ENCODE peak calls at places on chromosomes 6 and 20, in eight cellular contexts. N, Q, H, A, T, I, K and L are unnamed samples.
A peak's percentile ranks its signal among the peaks of the same experiment; 100 is the strongest.

GRCh38 chr20:1855690-1856089 is 39.5 kb upstream of the SIRPA start:
- DNase-seq in N (no peak), Q (no peak), H (no peak), A (no peak), T (no peak), I (no peak), K (no peak), L (no peak)

GRCh38 chr6:4067673-4068072 is 11.3 kb downstream of the FAM217A start:
- DNase-seq in N (no peak), Q (no peak), H (no peak), A (no peak), T (no peak), I (no peak), K (no peak), L (no peak)

GRCh38 chr6:41503841-41504525 is 42.2 kb upstream of the FOXP4 start:
- DNase-seq in N (no peak), Q (no peak), H (no peak), A (peak; percentile 42), T (peak; percentile 12), I (peak; percentile 56), K (peak; percentile 14), L (no peak)

GRCh38 chr6:12490904-12491571 is 200.9 kb downstream of the EDN1 start:
- DNase-seq in N (peak; percentile 82), Q (no peak), H (no peak), A (peak; percentile 96), T (peak; percentile 25), I (peak; percentile 94), K (peak; percentile 88), L (peak; percentile 74)

GRCh38 chr6:5764401-5764955 is 242.2 kb downstream of the NRN1 start:
- DNase-seq in N (no peak), Q (no peak), H (no peak), A (peak; percentile 68), T (no peak), I (no peak), K (peak; percentile 23), L (peak; percentile 56)

GRCh38 chr6:110703906-110704594 is 111.2 kb downstream of the CDK19 start:
- DNase-seq in N (peak; percentile 67), Q (no peak), H (no peak), A (peak; percentile 31), T (no peak), I (peak; percentile 40), K (no peak), L (no peak)

GRCh38 chr20:22861231-22861980 is 173.7 kb upstream of the SSTR4 start:
- DNase-seq in N (peak; percentile 47), Q (no peak), H (no peak), A (peak; percentile 12), T (no peak), I (peak; percentile 37), K (peak; percentile 62), L (peak; percentile 17)

GRCh38 chr20:43844778-43845614 is 69.7 kb upstream of the TOX2 start:
- DNase-seq in N (peak; percentile 82), Q (no peak), H (no peak), A (peak; percentile 96), T (peak; percentile 35), I (peak; percentile 96), K (peak; percentile 87), L (peak; percentile 91)

GRCh38 chr6:107689190-107689589 is 134.9 kb downstream of the SCML4 start:
- DNase-seq in N (no peak), Q (no peak), H (no peak), A (no peak), T (no peak), I (no peak), K (no peak), L (no peak)

GRCh38 chr6:19838442-19839236 is 1.5 kb downstream of the ID4 start:
- DNase-seq in N (no peak), Q (no peak), H (peak; percentile 20), A (peak; percentile 21), T (peak; percentile 81), I (peak; percentile 42), K (no peak), L (no peak)

GRCh38 chr6:33314943-33315752 is 1.3 kb upstream of the TAPBP start:
- DNase-seq in N (peak; percentile 52), Q (no peak), H (no peak), A (no peak), T (peak; percentile 36), I (no peak), K (no peak), L (no peak)

GRCh38 chr6:157263881-157264397 is 59.4 kb downstream of the TMEM242 start:
- DNase-seq in N (no peak), Q (no peak), H (no peak), A (no peak), T (no peak), I (no peak), K (no peak), L (no peak)

GRCh38 chr6:150925655-150925928 is 60.1 kb downstream of the MTHFD1L start:
- DNase-seq in N (no peak), Q (no peak), H (no peak), A (peak; percentile 77), T (no peak), I (peak; percentile 40), K (no peak), L (no peak)

GRCh38 chr6:6674872-6675271 is 86.4 kb downstream of the LY86 start:
- DNase-seq in N (no peak), Q (no peak), H (no peak), A (no peak), T (no peak), I (no peak), K (no peak), L (no peak)

GRCh38 chr20:37534401-37535157 is 6.9 kb upstream of the BLCAP start:
- DNase-seq in N (peak; percentile 78), Q (peak; percentile 60), H (peak; percentile 62), A (peak; percentile 80), T (peak; percentile 78), I (peak; percentile 90), K (peak; percentile 86), L (no peak)

GRCh38 chr20:62953839-62954703 is 1.6 kb downstream of the SLC17A9 start:
- DNase-seq in N (peak; percentile 7), Q (peak; percentile 77), H (peak; percentile 94), A (peak; percentile 72), T (peak; percentile 69), I (peak; percentile 71), K (peak; percentile 70), L (peak; percentile 27)

GRCh38 chr6:38773338-38773737 is 58.2 kb downstream of the DNAH8 start:
- DNase-seq in N (peak; percentile 58), Q (no peak), H (peak; percentile 41), A (no peak), T (no peak), I (peak; percentile 8), K (no peak), L (no peak)

GRCh38 chr6:138572885-138573284 is 73.6 kb upstream of the NHSL1 start:
- DNase-seq in N (no peak), Q (no peak), H (no peak), A (no peak), T (no peak), I (no peak), K (no peak), L (no peak)

GRCh38 chr20:31992086-31992485 is 18.2 kb upstream of the CCM2L start:
- DNase-seq in N (no peak), Q (no peak), H (no peak), A (no peak), T (no peak), I (no peak), K (no peak), L (no peak)

GRCh38 chr20:64077876-64078551 is 1.3 kb downstream of the RGS19 start:
- DNase-seq in N (no peak), Q (peak; percentile 72), H (no peak), A (no peak), T (peak; percentile 39), I (no peak), K (no peak), L (no peak)

DNA sequence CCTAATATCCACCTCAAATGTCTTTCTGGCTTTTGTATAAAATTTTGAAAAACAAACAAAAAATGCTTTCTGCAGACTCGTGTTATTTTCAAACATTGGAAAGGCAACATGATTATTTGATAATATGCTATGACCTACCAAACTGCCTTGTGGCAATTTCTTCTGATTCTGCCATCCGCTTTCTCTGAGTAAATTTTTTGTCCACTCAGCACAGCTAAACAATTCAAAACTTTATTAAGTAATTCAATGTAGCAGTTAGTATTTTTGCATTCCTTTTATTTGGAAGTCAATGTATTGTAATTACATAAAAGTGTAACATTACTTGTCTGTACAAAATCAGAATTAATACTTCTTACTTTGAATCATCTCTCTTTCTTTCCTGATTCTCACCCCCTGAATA is 1206.6 kb upstream of the EYS start:
- DNase-seq in N (no peak), Q (no peak), H (no peak), A (no peak), T (no peak), I (no peak), K (no peak), L (no peak)
- H3K4me3 ChIP-seq in N (no peak overlapping the region), Q (no peak overlapping the region), H (no peak overlapping the region), A (no peak overlapping the region), T (no peak overlapping the region), I (no peak overlapping the region), K (no peak overlapping the region), L (no peak overlapping the region)

DNA sequence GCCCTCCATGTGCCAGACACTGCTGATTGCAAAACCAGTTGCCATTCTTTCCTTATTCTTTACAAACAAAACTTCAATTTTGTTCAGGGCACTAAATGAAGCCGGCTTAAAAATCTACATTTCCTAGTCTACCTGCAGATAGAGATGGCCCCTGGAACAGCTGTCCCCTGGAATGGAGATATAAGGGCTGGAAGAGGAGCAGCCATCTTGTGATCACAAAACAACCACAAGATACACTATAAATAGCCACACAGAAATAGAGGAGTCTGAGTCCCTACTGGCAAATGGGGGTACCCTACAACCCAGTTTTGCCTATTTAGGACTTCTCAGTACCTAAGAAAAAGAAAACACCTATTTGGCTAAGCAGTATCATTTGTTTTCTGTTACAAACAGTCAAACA is 115.9 kb upstream of the BEND6 start:
- DNase-seq in N (no peak), Q (no peak), H (no peak), A (no peak), T (no peak), I (no peak), K (no peak), L (no peak)
- H3K4me3 ChIP-seq in N (no peak overlapping the region), Q (no peak overlapping the region), H (no peak overlapping the region), A (no peak overlapping the region), T (no peak overlapping the region), I (no peak overlapping the region), K (no peak overlapping the region), L (no peak overlapping the region)

GRCh38 chr6:43313813-43314212 is 5.2 kb upstream of the CRIP3 start:
- DNase-seq in N (no peak), Q (no peak), H (no peak), A (no peak), T (no peak), I (no peak), K (no peak), L (no peak)
- H3K4me3 ChIP-seq in N (no peak overlapping the region), Q (no peak overlapping the region), H (no peak overlapping the region), A (no peak overlapping the region), T (no peak overlapping the region), I (no peak overlapping the region), K (no peak overlapping the region), L (no peak overlapping the region)

DNA sequence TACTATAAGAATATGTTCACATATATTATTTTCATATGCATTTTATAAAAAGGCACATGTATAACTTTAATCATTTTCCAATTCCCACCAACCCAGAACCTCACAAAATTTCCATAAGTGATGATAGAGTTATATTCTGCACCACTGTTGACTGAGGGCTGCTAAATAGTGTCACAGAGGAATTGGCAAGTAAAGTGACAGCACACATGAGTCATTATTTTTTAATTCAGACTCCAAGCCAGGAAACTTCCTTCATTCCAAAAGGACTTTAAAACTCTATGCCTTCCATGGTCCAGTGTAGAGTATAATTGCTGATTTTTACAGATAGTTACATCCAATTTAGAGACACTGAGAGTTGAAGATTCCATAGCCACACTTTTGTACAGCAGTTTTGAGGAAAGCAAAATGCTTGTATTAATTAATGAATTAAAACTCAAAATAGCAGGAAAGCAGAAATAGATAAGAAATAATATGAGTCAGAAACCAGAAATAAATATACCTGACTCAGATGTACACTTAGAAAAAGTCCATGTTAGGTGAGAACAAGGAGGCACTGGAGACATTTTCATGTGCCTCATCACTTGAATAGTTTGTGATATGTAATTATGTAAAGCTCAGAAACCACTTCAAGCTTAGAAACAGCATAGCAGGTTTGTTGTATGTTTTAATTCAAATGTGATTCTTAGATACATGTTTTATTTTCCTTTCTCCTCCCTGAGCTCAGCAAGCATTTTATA is 425.2 kb upstream of the OPRM1 start:
- DNase-seq in N (no peak), Q (no peak), H (no peak), A (no peak), T (no peak), I (no peak), K (no peak), L (no peak)
- H3K4me3 ChIP-seq in N (no peak overlapping the region), Q (no peak overlapping the region), H (no peak overlapping the region), A (no peak overlapping the region), T (no peak overlapping the region), I (no peak overlapping the region), K (no peak overlapping the region), L (no peak overlapping the region)